ENCODE peak calls at places on chromosomes 3 and 15, in eight cellular contexts. Y, H, P, V, I, L, N and W are unnamed samples.

GRCh38 chr15:65476942-65477341 is 40.5 kb downstream of the DPP8 start:
- DNase-seq in I (no peak), L (no peak), N (no peak), V (no peak), H (no peak), P (peak; percentile 88), Y (no peak), W (peak; percentile 70)

GRCh38 chr15:100264994-100265640 is 76.7 kb downstream of the ADAMTS17 start:
- DNase-seq in I (no peak), N (no peak), H (no peak), V (no peak), L (peak; percentile 3), P (no peak), Y (no peak), W (no peak)

GRCh38 chr3:102129774-102130608 is 280.7 kb downstream of the NFKBIZ start:
- DNase-seq in I (no peak), P (peak; percentile 89), Y (no peak), L (no peak), H (no peak), V (no peak), N (no peak), W (peak; percentile 58)

GRCh38 chr15:48447058-48447457 is 115.8 kb downstream of the DUT start:
- DNase-seq in H (no peak), Y (no peak), L (no peak), I (no peak), N (no peak), V (no peak), P (no peak), W (no peak)

GRCh38 chr15:48647963-48648362 is 2.5 kb upstream of the FBN1 start:
- DNase-seq in L (peak; percentile 14), H (no peak), N (peak; percentile 51), V (no peak), Y (no peak), P (peak; percentile 70), I (no peak), W (peak; percentile 79)

GRCh38 chr3:43539321-43539720 is 82.5 kb downstream of the ANO10 start:
- DNase-seq in N (no peak), I (no peak), H (no peak), Y (no peak), P (no peak), V (no peak), L (no peak), W (no peak)

GRCh38 chr3:19348929-19349564 is 200.7 kb downstream of the KCNH8 start:
- DNase-seq in V (no peak), Y (peak; percentile 2), I (no peak), N (peak; percentile 27), P (peak; percentile 8), H (no peak), L (peak; percentile 36), W (peak; percentile 58)

GRCh38 chr3:11568503-11569155 is 75.1 kb downstream of the VGLL4 start:
- DNase-seq in Y (no peak), I (no peak), P (peak; percentile 92), V (no peak), N (peak; percentile 44), L (no peak), H (no peak), W (peak; percentile 95)

GRCh38 chr3:194985031-194985578 is 285.9 kb downstream of the XXYLT1 start:
- DNase-seq in V (no peak), N (peak; percentile 34), Y (no peak), P (peak; percentile 77), L (no peak), I (peak; percentile 66), H (no peak), W (no peak)

GRCh38 chr15:51403072-51403878 is 61.8 kb downstream of the GLDN start:
- DNase-seq in V (no peak), L (peak; percentile 27), P (peak; percentile 74), N (peak; percentile 41), I (peak; percentile 2), H (no peak), Y (no peak), W (peak; percentile 68)

GRCh38 chr3:134029734-134030381 is at the start of gene SLCO2A1:
- DNase-seq in N (no peak), L (peak; percentile 54), I (no peak), V (no peak), Y (no peak), P (no peak), H (peak; percentile 62), W (peak; percentile 70)

GRCh38 chr3:128851601-128852000 is 27.8 kb upstream of the ACAD9 start:
- DNase-seq in L (no peak), I (no peak), V (no peak), H (no peak), P (no peak), N (no peak), Y (no peak), W (no peak)

GRCh38 chr3:196989721-196990262 is 21.2 kb upstream of the PIGZ start:
- DNase-seq in I (no peak), V (no peak), H (no peak), L (no peak), P (no peak), N (no peak), Y (no peak), W (no peak)

GRCh38 chr3:171028779-171029232 is 2.3 kb upstream of the SLC2A2 start:
- DNase-seq in N (no peak), V (no peak), P (peak; percentile 97), L (no peak), Y (no peak), H (no peak), I (no peak), W (peak; percentile 77)

GRCh38 chr15:51312132-51312531 is 26.3 kb downstream of the CYP19A1 start:
- DNase-seq in L (no peak), N (no peak), V (no peak), P (peak; percentile 60), Y (no peak), H (no peak), I (no peak), W (peak; percentile 48)